ENCODE peak calls at places on chromosomes 6 and 20, in nine cellular contexts. K is astrocyte of the spinal cord, J is endothelial cell of umbilical vein, Y is mucosa of descending colon, R is fibroblast of pulmonary artery, D is GM10248, G is tibial nerve, S is astrocyte of the cerebellum, H is endodermal cell. Q is an unnamed sample.

GRCh38 chr6:44696099-44696498 is 308.6 kb downstream of the CDC5L start:
- DNase-seq in K (peak), G (no peak), J (no peak), D (no peak), Y (no peak), S (peak), R (peak), H (no peak), Q (no peak)

GRCh38 chr6:20877008-20877937 is 343.0 kb downstream of the CDKAL1 start:
- DNase-seq in H (no peak), K (peak), G (peak), Y (peak), S (peak), R (peak), D (peak), J (peak), Q (no peak)

GRCh38 chr6:83303426-83303825 is 110.3 kb downstream of the RWDD2A start:
- DNase-seq in K (no peak), S (no peak), D (no peak), G (no peak), R (no peak), H (no peak), Y (no peak), J (no peak), Q (no peak)

GRCh38 chr20:62310757-62311121 is 7.9 kb downstream of the ADRM1 start:
- DNase-seq in D (no peak), S (no peak), H (no peak), G (no peak), R (no peak), J (no peak), K (no peak), Y (no peak), Q (no peak)

GRCh38 chr20:36063916-36064660 is 90.5 kb upstream of the EPB41L1 start:
- DNase-seq in S (no peak), H (no peak), D (no peak), G (no peak), Y (no peak), K (no peak), J (no peak), R (no peak), Q (no peak)

GRCh38 chr20:12833861-12834260 is 174.9 kb upstream of the SPTLC3 start:
- DNase-seq in R (no peak), S (no peak), D (no peak), G (no peak), K (no peak), J (no peak), H (no peak), Y (no peak), Q (no peak)

GRCh38 chr20:17453592-17453991 is 77.6 kb downstream of the BFSP1 start:
- DNase-seq in K (no peak), S (no peak), R (no peak), D (no peak), G (no peak), J (no peak), H (no peak), Y (no peak), Q (no peak)

GRCh38 chr6:44284119-44284518 is 13.9 kb downstream of the TMEM151B start:
- DNase-seq in R (no peak), S (no peak), G (no peak), Y (no peak), D (no peak), K (no peak), J (no peak), H (no peak), Q (no peak)

GRCh38 chr6:1619666-1620503 is 10.2 kb downstream of the FOXC1 start:
- DNase-seq in Y (no peak), D (no peak), G (no peak), R (no peak), J (peak), S (no peak), H (peak), K (no peak), Q (no peak)

GRCh38 chr6:105135056-105135455 is 44.8 kb downstream of the POPDC3 start:
- DNase-seq in R (peak), K (peak), G (no peak), Y (no peak), D (no peak), S (no peak), J (peak), H (peak), Q (no peak)
- TF ChIP-seq CTCF in R (peak), K (peak), G (no peak), Y (no peak), D (no peak), S (peak), J (peak), H (peak), Q (no peak)

DNA sequence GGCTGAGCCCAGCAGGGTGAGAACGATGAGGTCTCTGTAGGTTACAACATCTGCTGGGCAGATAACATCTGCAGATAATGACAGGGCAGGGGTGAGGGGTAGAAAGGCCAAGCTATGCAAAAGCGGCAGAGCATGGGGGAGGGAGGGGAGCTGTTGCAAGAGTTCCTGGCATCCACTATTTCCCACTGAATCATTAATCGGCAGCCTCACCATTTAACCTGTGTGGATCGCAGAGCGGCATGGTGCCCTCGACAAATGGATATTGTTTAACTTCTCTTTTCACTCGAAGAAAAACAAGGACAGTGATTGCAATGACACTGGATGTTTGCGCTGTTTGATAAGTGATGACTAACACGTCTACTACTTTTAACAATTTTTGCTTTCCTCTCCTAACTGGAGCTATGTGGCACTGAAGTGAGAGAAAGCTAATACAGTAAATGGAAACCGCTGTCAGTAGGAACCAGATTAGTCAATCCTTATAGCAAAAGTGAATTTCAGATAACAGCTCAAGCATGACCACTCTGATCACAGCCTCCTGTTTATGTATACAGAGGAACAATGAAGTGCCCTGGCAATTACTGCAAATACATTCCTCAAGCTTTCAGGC is 381.5 kb downstream of the TFAP2A start:
- DNase-seq in R (peak), K (peak), Y (no peak), G (no peak), J (no peak), D (no peak), S (no peak), H (peak), Q (no peak)
- TF ChIP-seq CTCF in R (no peak), K (no peak), Y (no peak), G (no peak), J (no peak), D (no peak), S (no peak), H (no peak), Q (no peak)

GRCh38 chr6:23547851-23548250 is 578.2 kb upstream of the NRSN1 start:
- DNase-seq in D (no peak), K (no peak), G (no peak), J (no peak), S (no peak), H (peak), R (no peak), Y (peak), Q (no peak)
- TF ChIP-seq CTCF in D (no peak), K (no peak), G (no peak), J (no peak), S (peak), H (peak), R (no peak), Y (no peak), Q (no peak)

DNA sequence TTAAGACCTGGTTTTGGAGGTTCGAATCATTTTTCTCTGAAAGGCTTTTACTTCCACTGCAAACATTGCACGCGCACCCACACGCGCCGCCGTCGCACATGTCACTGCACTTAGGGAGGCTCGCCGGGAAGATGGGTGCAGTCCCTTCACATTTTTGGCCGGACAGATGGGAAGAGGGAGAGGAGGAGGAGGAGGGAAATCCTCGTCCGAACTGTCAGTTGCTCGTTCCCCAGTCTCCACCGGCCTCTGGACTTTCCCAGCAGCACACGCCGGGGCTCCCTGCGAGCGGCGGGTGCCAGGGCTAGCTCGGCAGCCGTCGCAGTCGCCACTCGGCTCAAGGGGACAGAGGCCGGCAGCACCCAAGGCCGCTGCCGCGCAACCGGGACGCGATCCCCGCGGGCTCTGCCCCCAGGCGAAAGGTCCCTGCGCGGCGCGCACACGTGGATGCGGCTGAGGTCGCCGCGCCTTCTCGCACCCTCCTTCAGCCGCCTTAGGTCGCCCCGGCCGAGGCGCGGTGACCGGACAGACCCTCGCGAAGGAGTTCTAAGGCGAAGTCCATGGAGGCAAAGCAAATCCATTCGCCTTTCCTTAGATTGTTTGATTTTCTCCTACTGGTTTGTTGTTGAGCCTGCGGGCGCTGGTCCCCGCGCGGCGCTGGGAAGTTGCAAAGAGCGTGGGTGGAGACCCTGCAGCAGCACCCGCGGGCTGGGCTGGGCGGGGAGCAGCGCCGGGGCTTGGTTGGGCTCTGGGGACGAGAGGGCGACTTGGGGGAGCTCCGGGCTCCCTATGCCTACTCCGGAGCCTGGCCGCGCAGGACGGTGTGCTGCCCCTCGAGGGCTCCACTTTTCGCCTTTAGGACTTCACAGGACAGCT is 1.2 kb downstream of the MYB start:
- DNase-seq in Y (peak), K (peak), S (no peak), D (peak), H (peak), R (no peak), J (peak), G (no peak), Q (no peak)
- TF ChIP-seq CTCF in Y (no peak), K (no peak), S (no peak), D (no peak), H (no peak), R (no peak), J (no peak), G (no peak), Q (no peak)

DNA sequence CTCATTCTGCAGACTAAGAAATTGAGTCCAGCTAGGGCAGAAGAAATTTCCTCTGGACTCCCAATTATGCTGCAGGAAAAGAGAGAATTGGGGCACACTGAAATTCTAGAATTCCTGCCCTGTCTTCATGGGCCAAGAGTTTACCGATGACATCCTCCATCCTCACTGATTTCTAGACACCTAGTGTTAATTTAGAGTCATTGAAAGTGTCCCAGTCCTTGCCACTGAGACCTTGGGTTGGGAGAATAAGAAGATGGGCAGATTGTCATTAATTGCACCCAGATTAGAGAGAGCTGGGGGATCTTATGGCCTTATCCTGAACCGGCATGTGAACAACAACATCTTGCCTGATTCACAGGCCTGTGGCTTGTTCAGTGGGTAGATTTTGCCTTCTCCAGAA is 29.0 kb downstream of the ANGPT4 start:
- DNase-seq in K (no peak), S (no peak), R (no peak), J (no peak), Y (no peak), D (no peak), G (no peak), H (no peak), Q (no peak)
- TF ChIP-seq CTCF in K (no peak), S (no peak), R (no peak), J (no peak), Y (no peak), D (no peak), G (no peak), H (peak), Q (no peak)

GRCh38 chr6:52162940-52163908 is 23.0 kb upstream of the IL17A start:
- DNase-seq in H (no peak), R (peak), J (peak), K (peak), S (no peak), Y (peak), D (peak), G (no peak), Q (no peak)
- TF ChIP-seq CTCF in H (peak), R (peak), J (peak), K (peak), S (peak), Y (no peak), D (peak), G (no peak), Q (no peak)